ENCODE peak calls at places on chromosomes 7 and 10, in four cellular contexts. U is H1, M is K562, C is HepG2. S is an unnamed sample. For H3K4me1, the result is how much of the 10 kb centered on the place peaks cover.

GRCh38 chr7:43591551-43592180 is 8.8 kb downstream of the STK17A start:
- DNase-seq in U (no peak), M (no peak), C (peak), S (no peak)

GRCh38 chr10:72353028-72353962 is 1.4 kb downstream of the DNAJB12 start:
- DNase-seq in U (no peak), M (peak), C (no peak), S (no peak)

GRCh38 chr7:157789094-157789493 is 452.3 kb downstream of the DNAJB6 start:
- DNase-seq in U (no peak), M (no peak), C (no peak), S (no peak)

GRCh38 chr10:32072025-32072787 is 16.0 kb upstream of the KIF5B start:
- DNase-seq in U (no peak), M (no peak), C (no peak), S (no peak)

GRCh38 chr10:43648392-43649148 is at the start of gene ZNF32:
- DNase-seq in U (peak), M (peak), C (peak), S (peak)

GRCh38 chr10:86262671-86263165 is 103.9 kb downstream of the GRID1 start:
- DNase-seq in U (peak), M (no peak), C (no peak), S (no peak)

GRCh38 chr7:65251851-65252620 is 121.6 kb upstream of the ZNF92 start:
- DNase-seq in U (peak), M (peak), C (peak), S (peak)

GRCh38 chr10:10078476-10078875 is 939.2 kb upstream of the CELF2 start:
- DNase-seq in U (no peak), M (no peak), C (no peak), S (no peak)

GRCh38 chr10:130763491-130763890 is 548.0 kb downstream of the TCERG1L start:
- DNase-seq in U (no peak), M (no peak), C (no peak), S (no peak)

GRCh38 chr7:32070051-32070405 is 179 bp downstream of the PDE1C start:
- DNase-seq in U (no peak), M (no peak), C (no peak), S (no peak)
- TF ChIP-seq EZH2 in U (no peak), M (no peak), C (no peak), S (no peak)

GRCh38 chr10:125153693-125154490 is 6.5 kb downstream of the CTBP2 start:
- DNase-seq in U (no peak), M (no peak), C (no peak), S (no peak)

GRCh38 chr10:125151170-125151823 is 9.1 kb downstream of the CTBP2 start:
- DNase-seq in U (no peak), M (no peak), C (no peak), S (no peak)

GRCh38 chr10:125154529-125154928 is 5.8 kb downstream of the CTBP2 start:
- DNase-seq in U (no peak), M (no peak), C (no peak), S (no peak)

GRCh38 chr10:125151824-125152634 is 8.3 kb downstream of the CTBP2 start:
- DNase-seq in U (peak), M (peak), C (no peak), S (no peak)

DNA sequence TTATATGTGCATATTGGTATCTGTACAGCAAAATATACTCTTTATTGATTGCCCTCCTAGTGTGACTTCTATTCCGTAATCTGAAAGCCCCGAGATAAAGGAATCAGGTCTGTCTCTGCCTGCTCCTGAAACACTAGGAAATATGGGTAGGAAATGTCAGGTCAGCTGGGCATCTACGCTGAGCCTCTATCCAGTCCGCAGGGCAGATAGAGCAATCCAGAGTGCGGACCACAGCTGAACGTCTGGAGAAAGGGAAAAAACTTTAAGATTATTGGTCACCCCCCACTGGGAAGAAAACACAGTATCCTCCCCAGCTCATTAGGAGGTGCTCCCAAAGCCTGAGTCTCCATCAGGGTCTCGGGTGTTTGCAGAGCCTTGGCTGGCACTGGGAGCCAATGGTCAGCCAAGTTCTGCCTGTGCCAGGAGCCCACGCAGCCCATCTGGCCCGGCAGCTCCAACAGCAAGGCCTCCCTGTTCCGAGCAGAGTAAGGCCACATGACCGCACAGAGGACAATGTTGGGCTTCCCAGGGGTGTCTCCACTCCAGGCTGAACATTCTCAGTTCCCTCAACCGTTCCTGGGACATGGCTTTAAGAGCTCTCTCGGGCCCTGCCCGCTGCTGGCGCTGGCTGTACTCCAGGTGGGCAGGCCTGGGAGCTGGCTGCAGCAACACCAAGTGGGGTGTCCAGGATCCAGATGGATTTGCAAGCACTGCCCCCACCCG is 7.6 kb downstream of the CTBP2 start:
- DNase-seq in U (no peak), M (no peak), C (no peak), S (no peak)
- TF ChIP-seq FOSL1 in U (no peak), M (no peak), C (no peak), S (no peak)

GRCh38 chr7:139775829-139776266 is 1.9 kb downstream of the HIPK2 start:
- DNase-seq in U (peak), M (peak), C (peak), S (peak)
- H3K4me1 ChIP-seq in U (under half), M (under half), C (half or more), S (under half)

GRCh38 chr7:159104188-159105030 is 40.3 kb downstream of the VIPR2 start:
- DNase-seq in U (no peak), M (no peak), C (no peak), S (no peak)

GRCh38 chr7:159105066-159105780 is 39.4 kb downstream of the VIPR2 start:
- DNase-seq in U (no peak), M (no peak), C (no peak), S (no peak)

GRCh38 chr7:159103382-159104187 is 41.1 kb downstream of the VIPR2 start:
- DNase-seq in U (no peak), M (no peak), C (no peak), S (no peak)

GRCh38 chr7:159107052-159107892 is 37.4 kb downstream of the VIPR2 start:
- DNase-seq in U (no peak), M (no peak), C (no peak), S (no peak)

DNA sequence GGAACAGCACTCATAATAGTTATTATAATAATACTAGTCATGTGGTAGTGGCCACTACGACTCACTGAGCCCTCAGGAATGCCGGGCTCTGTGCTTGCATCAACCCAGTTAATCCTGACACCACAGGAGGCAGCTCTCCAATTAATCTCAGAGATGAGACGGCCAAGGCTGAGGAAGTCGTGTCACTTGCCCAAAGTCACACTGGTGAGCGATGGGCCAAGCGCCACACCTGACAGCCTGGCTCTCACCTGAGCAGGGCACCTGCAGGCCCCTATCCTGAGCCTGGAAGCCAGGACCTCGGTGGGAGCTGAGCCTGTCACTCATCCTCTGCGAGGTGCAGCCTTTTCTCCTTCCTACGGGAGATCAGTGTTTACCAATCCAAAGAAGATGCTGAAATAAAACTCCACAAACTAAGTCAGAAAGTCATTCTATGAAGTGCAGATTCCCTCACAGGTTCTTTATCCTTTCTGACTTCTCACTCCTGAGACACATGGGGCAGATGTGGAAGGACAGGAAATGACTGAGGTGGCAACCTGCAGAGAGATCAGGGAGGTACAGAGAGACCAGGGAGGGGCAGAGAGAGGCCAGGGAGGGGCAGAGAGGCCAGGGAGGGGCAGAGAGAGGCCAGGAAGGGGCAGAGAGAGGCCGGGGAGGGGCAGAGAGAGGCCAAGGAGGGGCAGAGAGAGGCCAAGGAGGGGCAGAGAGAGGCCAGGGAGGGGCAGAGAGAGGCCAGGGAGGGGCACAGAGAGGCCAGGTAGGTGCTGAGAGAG is 38.6 kb downstream of the VIPR2 start:
- DNase-seq in U (no peak), M (no peak), C (no peak), S (no peak)
- TF ChIP-seq EZH2 in U (no peak), M (no peak), C (no peak), S (no peak)

S was measured in HCT116.